ENCODE peak calls at places on chromosomes 3 and 15, in five cellular contexts. K, X, F, B and G are unnamed samples. For H3K4me1 and H3K9me3, the result is how much of the 10 kb centered on the place peaks cover.

GRCh38 chr15:88539441-88539840 is 7.0 kb downstream of the DET1 start:
- DNase-seq in K (no peak), X (no peak), F (no peak), B (no peak), G (no peak)

GRCh38 chr3:104564045-104564643 is 802.6 kb upstream of the ALCAM start:
- DNase-seq in K (peak), X (peak), F (no peak), B (no peak), G (no peak)

GRCh38 chr15:56758770-56759449 is 25.6 kb upstream of the ZNF280D start:
- DNase-seq in K (peak), X (no peak), F (no peak), B (no peak), G (no peak)

GRCh38 chr3:191303596-191303995 is 25.6 kb upstream of the CCDC50 start:
- DNase-seq in K (peak), X (no peak), F (peak), B (no peak), G (no peak)

GRCh38 chr3:72055436-72055835 is 270.5 kb upstream of the PROK2 start:
- DNase-seq in K (no peak), X (no peak), F (no peak), B (no peak), G (no peak)

GRCh38 chr15:88810449-88810848 is 7.2 kb downstream of the ACAN start:
- DNase-seq in K (peak), X (no peak), F (no peak), B (no peak), G (no peak)

GRCh38 chr3:123325766-123326256 is 123.1 kb downstream of the ADCY5 start:
- DNase-seq in K (no peak), X (no peak), F (no peak), B (no peak), G (no peak)

GRCh38 chr3:113631143-113631542 is 65.3 kb downstream of the USF3 start:
- DNase-seq in K (no peak), X (no peak), F (no peak), B (no peak), G (no peak)

GRCh38 chr15:71203573-71204444 is 88.5 kb downstream of the THSD4 start:
- DNase-seq in K (no peak), X (no peak), F (no peak), B (no peak), G (no peak)

GRCh38 chr15:64694816-64695215 is 80.6 kb downstream of the RBPMS2 start:
- DNase-seq in K (no peak), X (no peak), F (no peak), B (no peak), G (no peak)

GRCh38 chr3:185732782-185733181 is 92.1 kb downstream of the IGF2BP2 start:
- DNase-seq in K (peak), X (no peak), F (no peak), B (no peak), G (no peak)

GRCh38 chr15:79878078-79878705 is 18.6 kb downstream of the MTHFS start:
- DNase-seq in K (no peak), X (no peak), F (no peak), B (no peak), G (no peak)

GRCh38 chr3:192082733-192083660 is 622.0 kb downstream of the PYDC2 start:
- DNase-seq in K (peak), X (no peak), F (no peak), B (no peak), G (no peak)

GRCh38 chr3:53195066-53195450 is 34.0 kb downstream of the PRKCD start:
- DNase-seq in K (no peak), X (no peak), F (peak), B (no peak), G (no peak)

GRCh38 chr3:31981206-31982181 is at the start of the genes OSBPL10 and ZNF860:
- DNase-seq in K (peak), X (no peak), F (peak), B (peak), G (peak)

GRCh38 chr3:182913889-182914288 is 66.4 kb downstream of the DCUN1D1 start:
- DNase-seq in K (no peak), X (no peak), F (no peak), B (no peak), G (no peak)

GRCh38 chr15:57943766-57944165 is 121.7 kb downstream of the ALDH1A2 start:
- DNase-seq in K (no peak), X (no peak), F (no peak), B (no peak), G (no peak)

GRCh38 chr3:55075846-55076245 is 148.0 kb upstream of the LRTM1 start:
- DNase-seq in K (no peak), X (no peak), F (no peak), B (no peak), G (no peak)

GRCh38 chr15:32765236-32765635 is 47.4 kb downstream of the GREM1 start:
- DNase-seq in K (no peak), X (no peak), F (no peak), B (no peak), G (no peak)

GRCh38 chr3:45771831-45772230 is 24.5 kb downstream of the SLC6A20 start:
- DNase-seq in K (no peak), X (no peak), F (no peak), B (no peak), G (no peak)

GRCh38 chr15:57731543-57732103 is 25.1 kb downstream of the POLR2M start:
- DNase-seq in K (no peak), X (no peak), F (no peak), B (no peak), G (no peak)

GRCh38 chr15:48644498-48644826 is 1.0 kb downstream of the FBN1 start:
- DNase-seq in K (no peak), X (no peak), F (no peak), B (no peak), G (peak)

GRCh38 chr3:126348308-126348920 is 8.8 kb downstream of the KLF15 start:
- DNase-seq in K (no peak), X (no peak), F (peak), B (no peak), G (no peak)

GRCh38 chr15:58511588-58511987 is 79.8 kb downstream of the LIPC start:
- DNase-seq in K (no peak), X (no peak), F (no peak), B (no peak), G (no peak)

GRCh38 chr3:11363732-11364131 is 91.5 kb downstream of the ATG7 start:
- DNase-seq in K (no peak), X (no peak), F (no peak), B (no peak), G (no peak)

GRCh38 chr3:66279168-66279567 is 58.4 kb downstream of the SLC25A26 start:
- DNase-seq in K (no peak), X (no peak), F (no peak), B (no peak), G (no peak)

GRCh38 chr3:168213920-168214319 is 118.2 kb upstream of the GOLIM4 start:
- DNase-seq in K (no peak), X (no peak), F (no peak), B (no peak), G (no peak)

GRCh38 chr3:112327371-112327951 is 5.5 kb upstream of the CD200 start:
- DNase-seq in K (peak), X (no peak), F (peak), B (no peak), G (no peak)

GRCh38 chr3:188832146-188832545 is 339.6 kb upstream of the TPRG1 start:
- DNase-seq in K (no peak), X (no peak), F (no peak), B (no peak), G (no peak)

GRCh38 chr3:151467069-151467468 is 6.2 kb upstream of the IGSF10 start:
- DNase-seq in K (no peak), X (no peak), F (no peak), B (no peak), G (no peak)

GRCh38 chr3:37985637-37986320 is 4.8 kb upstream of the VILL start:
- DNase-seq in K (peak), X (no peak), F (no peak), B (peak), G (peak)

GRCh38 chr15:25408929-25409328 is 29.9 kb downstream of the UBE3A start:
- DNase-seq in K (no peak), X (no peak), F (no peak), B (no peak), G (no peak)

GRCh38 chr15:81061490-81062235 is 60.9 kb downstream of the TLNRD1 start:
- DNase-seq in K (no peak), X (no peak), F (no peak), B (no peak), G (no peak)

GRCh38 chr15:77496710-77497107 is 76.0 kb downstream of the HMG20A start:
- DNase-seq in K (peak), X (peak), F (peak), B (peak), G (peak)
- H3K4me1 ChIP-seq in K (under half), X (half or more), F (under half), B (under half), G (under half)

DNA sequence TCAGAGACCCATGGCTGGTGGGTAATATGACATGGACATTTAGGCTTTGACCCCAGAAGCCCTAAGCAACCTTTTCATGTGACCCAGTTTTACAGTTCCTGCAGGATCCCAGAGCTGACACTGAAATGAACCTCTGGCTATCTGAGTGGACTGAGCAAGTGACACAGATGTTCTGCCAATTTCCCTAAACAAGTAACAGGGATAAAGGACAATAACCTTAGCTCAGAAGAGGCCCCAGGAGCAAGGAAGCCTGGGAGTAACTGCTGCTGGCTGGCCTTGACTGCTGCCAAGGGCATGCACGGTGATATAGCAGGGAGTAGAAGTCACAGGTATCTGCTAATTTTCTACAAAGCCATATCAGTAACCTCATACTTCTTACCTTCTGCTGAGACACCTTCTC is 177.9 kb downstream of the CHL1 start:
- DNase-seq in K (no peak), X (no peak), F (no peak), B (no peak), G (no peak)
- H3K9me3 ChIP-seq in K (under half), X (under half), F (under half), B (under half), G (under half)

DNA sequence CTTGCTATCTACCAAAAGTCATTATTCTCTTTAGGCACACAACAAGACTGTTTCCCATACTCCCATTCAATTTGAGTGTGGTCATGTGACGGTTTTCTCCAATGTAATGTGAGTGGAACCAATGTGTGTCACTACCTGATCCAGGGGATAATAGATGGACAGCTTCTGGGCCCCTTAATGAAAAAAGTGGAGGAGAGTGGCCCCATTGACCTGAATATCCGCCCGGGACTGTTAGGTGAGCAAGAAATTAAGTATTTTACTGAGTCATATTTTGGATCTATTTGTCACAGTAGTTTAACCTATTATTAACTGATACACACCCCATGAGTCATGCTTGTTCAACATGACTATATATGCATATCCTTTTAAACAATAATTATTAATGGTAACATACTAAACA is 15.1 kb upstream of the ARID3B start:
- DNase-seq in K (peak), X (peak), F (no peak), B (no peak), G (no peak)
- H3K4me1 ChIP-seq in K (under half), X (under half), F (under half), B (under half), G (under half)

GRCh38 chr15:62126364-62126763 is 38.7 kb downstream of the C2CD4B start:
- DNase-seq in K (no peak), X (no peak), F (no peak), B (no peak), G (no peak)

GRCh38 chr15:62133141-62133540 is 31.9 kb downstream of the C2CD4B start:
- DNase-seq in K (no peak), X (no peak), F (no peak), B (no peak), G (no peak)

GRCh38 chr15:62125763-62126162 is 39.3 kb downstream of the C2CD4B start:
- DNase-seq in K (peak), X (no peak), F (peak), B (no peak), G (peak)

GRCh38 chr15:62124953-62125263 is 40.2 kb downstream of the C2CD4B start:
- DNase-seq in K (no peak), X (no peak), F (no peak), B (no peak), G (no peak)

GRCh38 chr15:62128916-62129315 is 36.2 kb downstream of the C2CD4B start:
- DNase-seq in K (no peak), X (no peak), F (no peak), B (no peak), G (no peak)
- H3K9me3 ChIP-seq in K (under half), X (under half), F (under half), B (under half), G (under half)

GRCh38 chr3:57949344-57949743 is 58.9 kb upstream of the FLNB start:
- DNase-seq in K (no peak), X (no peak), F (no peak), B (no peak), G (no peak)

GRCh38 chr3:57948782-57949242 is 59.4 kb upstream of the FLNB start:
- DNase-seq in K (peak), X (no peak), F (no peak), B (peak), G (no peak)

GRCh38 chr3:57948080-57948671 is 60.0 kb upstream of the FLNB start:
- DNase-seq in K (no peak), X (no peak), F (no peak), B (no peak), G (no peak)

GRCh38 chr3:57951106-57951882 is 56.9 kb upstream of the FLNB start:
- DNase-seq in K (peak), X (no peak), F (peak), B (peak), G (no peak)

GRCh38 chr3:57949779-57950618 is 58.2 kb upstream of the FLNB start:
- DNase-seq in K (peak), X (no peak), F (no peak), B (peak), G (no peak)
- H3K4me1 ChIP-seq in K (under half), X (under half), F (under half), B (under half), G (under half)

GRCh38 chr3:127565711-127566110 is 24.8 kb downstream of the TPRA1 start:
- DNase-seq in K (no peak), X (no peak), F (no peak), B (no peak), G (no peak)

GRCh38 chr3:127569160-127569559 is 21.4 kb downstream of the TPRA1 start:
- DNase-seq in K (no peak), X (no peak), F (no peak), B (no peak), G (no peak)

GRCh38 chr3:127566801-127567200 is 23.7 kb downstream of the TPRA1 start:
- DNase-seq in K (no peak), X (no peak), F (no peak), B (no peak), G (no peak)

GRCh38 chr3:127570520-127570919 is 20.0 kb downstream of the TPRA1 start:
- DNase-seq in K (no peak), X (no peak), F (no peak), B (no peak), G (no peak)

GRCh38 chr3:127568604-127569003 is 21.9 kb downstream of the TPRA1 start:
- DNase-seq in K (no peak), X (no peak), F (no peak), B (no peak), G (no peak)
- H3K9me3 ChIP-seq in K (under half), X (under half), F (under half), B (under half), G (under half)